ENCODE peak calls at places on chromosomes 11 and 22, in five cellular contexts. One of them, this sample, is unnamed.
A peak's percentile ranks its signal among the peaks of the same experiment; 100 is the strongest.

GRCh38 chr11:95283146-95283545 is 52.1 kb upstream of the SESN3 start:
- DNase-seq in activated CD4-positive, CD25-positive, alpha-beta regulatory T cell: no peak
- DNase-seq in fibroblast of lung: no peak
- DNase-seq in adrenal gland: no peak
- DNase-seq in Right ventricle myocardium superior: no peak
- DNase-seq in this sample: no peak

GRCh38 chr22:46763051-46763705 is 728 bp downstream of the TBC1D22A start:
- DNase-seq in fibroblast of lung: no peak
- DNase-seq in adrenal gland: peak; percentile 51
- DNase-seq in activated CD4-positive, CD25-positive, alpha-beta regulatory T cell: no peak
- DNase-seq in Right ventricle myocardium superior: peak; percentile 75
- DNase-seq in this sample: no peak

GRCh38 chr11:120281161-120281795 is 41.3 kb downstream of the POU2F3 start:
- DNase-seq in activated CD4-positive, CD25-positive, alpha-beta regulatory T cell: no peak
- DNase-seq in Right ventricle myocardium superior: peak; percentile 55
- DNase-seq in adrenal gland: no peak
- DNase-seq in fibroblast of lung: no peak
- DNase-seq in this sample: no peak

GRCh38 chr11:119607726-119608125 is 121.3 kb downstream of the NECTIN1 start:
- DNase-seq in adrenal gland: no peak
- DNase-seq in Right ventricle myocardium superior: no peak
- DNase-seq in fibroblast of lung: no peak
- DNase-seq in activated CD4-positive, CD25-positive, alpha-beta regulatory T cell: no peak
- DNase-seq in this sample: no peak

GRCh38 chr11:11382858-11383532 is 29.9 kb upstream of the CSNK2A3 start:
- DNase-seq in fibroblast of lung: no peak
- DNase-seq in adrenal gland: no peak
- DNase-seq in activated CD4-positive, CD25-positive, alpha-beta regulatory T cell: no peak
- DNase-seq in Right ventricle myocardium superior: no peak
- DNase-seq in this sample: no peak

GRCh38 chr22:17705565-17706450 is 67.3 kb downstream of the BCL2L13 start:
- DNase-seq in adrenal gland: no peak
- DNase-seq in fibroblast of lung: peak; percentile 33
- DNase-seq in activated CD4-positive, CD25-positive, alpha-beta regulatory T cell: no peak
- DNase-seq in Right ventricle myocardium superior: no peak
- DNase-seq in this sample: no peak

GRCh38 chr11:62497132-62497915 is 49.3 kb downstream of the AHNAK start:
- DNase-seq in fibroblast of lung: peak; percentile 73
- DNase-seq in adrenal gland: no peak
- DNase-seq in activated CD4-positive, CD25-positive, alpha-beta regulatory T cell: no peak
- DNase-seq in Right ventricle myocardium superior: no peak
- DNase-seq in this sample: no peak

GRCh38 chr11:62025429-62026105 is 58.1 kb upstream of the FTH1 start:
- DNase-seq in activated CD4-positive, CD25-positive, alpha-beta regulatory T cell: no peak
- DNase-seq in fibroblast of lung: peak; percentile 75
- DNase-seq in Right ventricle myocardium superior: peak; percentile 78
- DNase-seq in adrenal gland: peak; percentile 79
- DNase-seq in this sample: peak; percentile 51

GRCh38 chr11:3109921-3110706 is 52.9 kb upstream of the CARS1 start:
- DNase-seq in Right ventricle myocardium superior: peak; percentile 52
- DNase-seq in fibroblast of lung: no peak
- DNase-seq in adrenal gland: no peak
- DNase-seq in activated CD4-positive, CD25-positive, alpha-beta regulatory T cell: no peak
- DNase-seq in this sample: no peak

GRCh38 chr11:1297576-1298473 is 11.6 kb downstream of the TOLLIP start:
- DNase-seq in activated CD4-positive, CD25-positive, alpha-beta regulatory T cell: no peak
- DNase-seq in Right ventricle myocardium superior: no peak
- DNase-seq in adrenal gland: no peak
- DNase-seq in fibroblast of lung: no peak
- DNase-seq in this sample: no peak

GRCh38 chr11:13924801-13925327 is 37.7 kb upstream of the SPON1 start:
- DNase-seq in fibroblast of lung: no peak
- DNase-seq in activated CD4-positive, CD25-positive, alpha-beta regulatory T cell: no peak
- DNase-seq in Right ventricle myocardium superior: no peak
- DNase-seq in adrenal gland: peak; percentile 18
- DNase-seq in this sample: no peak

GRCh38 chr22:29311468-29312217 is 3.9 kb downstream of the RASL10A start:
- DNase-seq in adrenal gland: no peak
- DNase-seq in fibroblast of lung: no peak
- DNase-seq in Right ventricle myocardium superior: no peak
- DNase-seq in activated CD4-positive, CD25-positive, alpha-beta regulatory T cell: no peak
- DNase-seq in this sample: no peak